ENCODE peak calls at places on chromosomes 13 and 19, in nine cellular contexts. R, P, W, X, T, K, M, Z and F are unnamed samples.

GRCh38 chr19:9070066-9070465 is 16.8 kb upstream of the OR1M1 start:
- DNase-seq in M (no peak), Z (no peak), X (no peak), W (no peak), P (no peak), R (no peak), K (no peak), T (no peak), F (no peak)

GRCh38 chr13:71028884-71029283 is 838.1 kb downstream of the DACH1 start:
- DNase-seq in X (no peak), K (no peak), Z (no peak), P (no peak), R (no peak), W (no peak), T (no peak), M (no peak), F (no peak)

GRCh38 chr19:47369923-47370625 is 21.0 kb downstream of the DHX34 start:
- DNase-seq in P (no peak), W (no peak), X (peak), Z (no peak), T (peak), K (no peak), R (no peak), M (no peak), F (no peak)

GRCh38 chr19:16497042-16497441 is 848 bp downstream of the C19orf44 start:
- DNase-seq in Z (no peak), K (no peak), W (no peak), M (no peak), P (no peak), T (no peak), R (no peak), X (no peak), F (no peak)

GRCh38 chr13:31697290-31697689 is 42.0 kb upstream of the RXFP2 start:
- DNase-seq in X (peak), K (no peak), T (no peak), R (no peak), W (no peak), P (no peak), M (no peak), Z (no peak), F (no peak)

GRCh38 chr13:36432106-36432544 is at the start of gene CCNA1:
- DNase-seq in W (peak), Z (no peak), K (peak), M (peak), P (peak), R (peak), X (peak), T (peak), F (no peak)

GRCh38 chr13:113110048-113110851 is 4.7 kb downstream of the F7 start:
- DNase-seq in X (no peak), R (no peak), K (no peak), M (no peak), W (peak), P (no peak), Z (no peak), T (no peak), F (peak)

GRCh38 chr13:94419304-94419943 is 60.1 kb downstream of the DCT start:
- DNase-seq in X (peak), P (no peak), R (no peak), Z (no peak), K (no peak), W (no peak), M (no peak), T (no peak), F (no peak)

GRCh38 chr13:86900906-86901305 is 770.3 kb upstream of the SLITRK5 start:
- DNase-seq in K (no peak), W (no peak), T (no peak), P (no peak), X (no peak), R (no peak), Z (no peak), M (no peak), F (no peak)

GRCh38 chr19:48812094-48812929 is 1.5 kb upstream of the BCAT2 start:
- DNase-seq in T (peak), W (peak), X (peak), Z (peak), R (peak), K (peak), M (peak), P (peak), F (peak)